ENCODE peak calls at places on chromosome 2, in five cellular contexts. E is ELF-1, I is frontal cortex, B is heart right ventricle, O is nephron progenitor cell. W is an unnamed sample.
A peak's percentile ranks its signal among the peaks of the same experiment; 100 is the strongest.

GRCh38 chr2:64296150-64296500 is 151.9 kb upstream of the PELI1 start:
- DNase-seq in E (no peak), I (peak; percentile 22), B (no peak), O (no peak), W (no peak)

GRCh38 chr2:217054791-217055190 is 194.9 kb upstream of the TNP1 start:
- DNase-seq in E (no peak), I (no peak), B (peak; percentile 29), O (no peak), W (no peak)

GRCh38 chr2:33788044-33788443 is 188.9 kb upstream of the FAM98A start:
- DNase-seq in E (no peak), I (no peak), B (no peak), O (no peak), W (no peak)

GRCh38 chr2:144942516-144943256 is 422.8 kb upstream of the ZEB2 start:
- DNase-seq in E (no peak), I (no peak), B (no peak), O (no peak), W (no peak)

GRCh38 chr2:82636411-82637020 is 1822.6 kb downstream of the SUCLG1 start:
- DNase-seq in E (no peak), I (no peak), B (no peak), O (no peak), W (no peak)

GRCh38 chr2:70772486-70773155 is 4.6 kb upstream of the ADD2 start:
- DNase-seq in E (no peak), I (no peak), B (no peak), O (no peak), W (no peak)

GRCh38 chr2:136206613-136207012 is 88.7 kb upstream of the CXCR4 start:
- DNase-seq in E (no peak), I (no peak), B (no peak), O (peak; percentile 16), W (no peak)

GRCh38 chr2:232522855-232523681 is 2.9 kb downstream of the PRSS56 start:
- DNase-seq in E (no peak), I (no peak), B (no peak), O (no peak), W (no peak)

GRCh38 chr2:46042207-46042637 is 255.0 kb upstream of the EPAS1 start:
- DNase-seq in E (peak; percentile 21), I (no peak), B (no peak), O (no peak), W (no peak)

GRCh38 chr2:31778153-31778552 is 197.4 kb upstream of the SRD5A2 start:
- DNase-seq in E (no peak), I (no peak), B (no peak), O (no peak), W (no peak)

GRCh38 chr2:49045083-49045482 is 109.2 kb downstream of the FSHR start:
- DNase-seq in E (no peak), I (no peak), B (no peak), O (no peak), W (no peak)

GRCh38 chr2:169584005-169584877 is at the start of gene PPIG:
- DNase-seq in E (peak; percentile 94), I (peak; percentile 89), B (peak; percentile 91), O (peak; percentile 73), W (peak; percentile 77)

GRCh38 chr2:145626301-145626700 is 1106.4 kb upstream of the ZEB2 start:
- DNase-seq in E (no peak), I (no peak), B (no peak), O (no peak), W (no peak)

GRCh38 chr2:85355073-85355410 is 473 bp downstream of the ELMOD3 start:
- DNase-seq in E (no peak), I (no peak), B (no peak), O (no peak), W (no peak)

W was measured in NCI-H2081 treated with DMSO at 0.1 percent for 48 hours.